ENCODE peak calls at places on chromosomes 7 and 10, in five cellular contexts. V is adrenal gland, A is brain microvascular endothelial cell, C is A549, W is fibroblast of lung. Y is an unnamed sample.

GRCh38 chr7:134030460-134030865 is 96.7 kb upstream of the LRGUK start:
- DNase-seq in A (no peak), W (no peak), C (no peak), V (no peak), Y (no peak)

GRCh38 chr10:80437227-80437626 is 16.9 kb upstream of the TSPAN14 start:
- DNase-seq in C (no peak), A (no peak), W (no peak), V (no peak), Y (no peak)

GRCh38 chr10:5396545-5396944 is 8.1 kb downstream of the TUBAL3 start:
- DNase-seq in C (no peak), V (no peak), W (peak; percentile 55), A (no peak), Y (peak; percentile 46)

GRCh38 chr7:36820527-36821170 is 96.4 kb upstream of the AOAH start:
- DNase-seq in C (no peak), W (peak; percentile 59), A (no peak), V (no peak), Y (no peak)

GRCh38 chr10:18607503-18607902 is 43.9 kb downstream of the NSUN6 start:
- DNase-seq in C (peak; percentile 82), W (peak; percentile 89), V (peak; percentile 76), A (peak; percentile 91), Y (no peak)

GRCh38 chr7:44307905-44308740 is 17.3 kb downstream of the CAMK2B start:
- DNase-seq in A (no peak), W (no peak), V (no peak), C (no peak), Y (no peak)

GRCh38 chr7:158025651-158026600 is 561.7 kb downstream of the PTPRN2 start:
- DNase-seq in A (no peak), C (no peak), W (no peak), V (no peak), Y (no peak)

GRCh38 chr10:48231699-48232315 is 42.7 kb downstream of the FRMPD2 start:
- DNase-seq in A (no peak), C (no peak), V (no peak), W (no peak), Y (no peak)

GRCh38 chr10:127069436-127069835 is 127.0 kb downstream of the INSYN2A start:
- DNase-seq in C (no peak), A (no peak), V (no peak), W (no peak), Y (no peak)

GRCh38 chr10:17989908-17990767 is 38.4 kb downstream of the SLC39A12 start:
- DNase-seq in W (peak; percentile 87), A (peak; percentile 82), V (no peak), C (peak; percentile 37), Y (no peak)

GRCh38 chr7:12327922-12328321 is 75.7 kb downstream of the VWDE start:
- DNase-seq in W (no peak), V (no peak), A (no peak), C (no peak), Y (no peak)

GRCh38 chr7:147432068-147432467 is 1158.5 kb upstream of the C7orf33 start:
- DNase-seq in W (peak; percentile 3), V (no peak), C (no peak), A (peak; percentile 14), Y (no peak)

GRCh38 chr10:132408367-132408781 is 11.4 kb downstream of the PWWP2B start:
- DNase-seq in C (no peak), W (no peak), A (no peak), V (peak; percentile 73), Y (no peak)

GRCh38 chr10:115082521-115082920 is 10.6 kb upstream of the ATRNL1 start:
- DNase-seq in C (no peak), A (peak; percentile 84), V (no peak), W (peak; percentile 61), Y (no peak)

GRCh38 chr10:115084434-115084833 is 8.7 kb upstream of the ATRNL1 start:
- DNase-seq in W (no peak), A (no peak), V (no peak), C (no peak), Y (no peak)
- H3K27ac ChIP-seq in W (no peak overlapping the region), A (no peak overlapping the region), V (no peak overlapping the region), C (no peak overlapping the region), Y (no peak overlapping the region)

DNA sequence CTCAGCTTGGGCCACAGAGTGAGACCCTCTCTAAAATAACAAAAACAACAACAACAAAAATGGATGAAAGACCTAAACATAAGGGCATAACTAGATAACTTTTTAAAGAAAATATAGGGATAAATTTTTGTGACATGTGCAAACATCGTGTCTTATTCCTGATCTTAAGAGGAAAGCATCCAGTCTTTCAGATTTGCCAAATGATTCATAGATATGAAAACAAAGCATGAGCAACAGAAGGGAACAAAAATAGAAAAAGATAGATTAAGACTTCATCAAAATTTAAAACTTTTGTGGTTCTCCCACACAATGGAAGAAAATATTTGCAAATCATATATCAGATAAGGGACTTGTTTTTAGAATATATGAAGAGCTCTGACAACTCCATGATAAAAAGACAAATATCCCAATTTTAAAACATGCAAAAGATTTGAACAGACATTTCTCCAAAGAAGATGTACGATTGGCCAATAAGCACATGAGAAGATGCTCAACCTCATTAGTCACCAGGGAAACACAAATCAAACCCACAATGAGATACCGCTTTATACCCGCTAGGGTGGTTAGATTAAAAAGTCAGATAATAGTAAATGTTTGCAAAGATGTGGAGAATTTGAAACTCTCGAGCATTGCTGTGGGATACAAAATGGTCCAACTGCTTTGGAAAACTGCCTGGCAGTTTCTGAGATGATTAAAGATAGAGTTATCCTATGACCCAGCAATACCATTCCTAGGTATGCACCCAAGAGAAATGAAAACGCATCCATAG is 20.3 kb downstream of the PPIF start:
- DNase-seq in V (no peak), W (peak; percentile 85), C (no peak), A (peak; percentile 81), Y (no peak)
- TF ChIP-seq CTCF in V (no peak), W (no peak), C (no peak), A (no peak), Y (no peak)

DNA sequence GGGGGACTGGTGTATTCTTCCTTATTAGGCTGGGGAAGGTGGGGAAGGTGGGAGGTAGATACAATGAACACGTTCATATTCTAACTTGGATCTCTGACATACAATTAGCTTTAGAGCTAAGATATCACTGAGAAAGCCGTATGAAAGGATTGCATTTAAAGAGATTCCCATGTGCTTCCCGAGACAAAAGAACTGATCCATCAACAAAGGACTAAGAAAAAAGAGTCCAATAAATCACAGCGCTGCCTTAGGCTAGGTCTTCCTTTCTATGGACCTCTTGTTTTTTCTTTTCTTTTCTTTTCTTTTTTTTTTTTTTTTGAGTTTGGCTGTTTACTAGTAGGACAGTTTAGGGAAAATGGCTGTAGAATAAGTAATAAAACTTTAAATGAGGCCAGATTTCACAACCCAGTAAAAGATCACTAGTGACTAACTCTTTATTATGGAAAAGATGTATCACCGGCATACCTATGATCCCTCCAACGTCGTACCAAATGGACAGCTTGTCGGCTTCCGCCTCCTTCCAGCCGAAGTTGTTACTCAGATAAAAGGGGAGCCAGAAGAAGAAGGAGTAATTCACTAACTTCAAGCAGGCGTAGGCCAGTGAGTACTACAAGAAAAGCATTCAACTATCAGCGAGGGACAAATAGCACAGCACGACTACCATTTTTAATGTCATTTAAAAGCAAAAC is 50.0 kb downstream of the SLC37A3 start:
- DNase-seq in A (no peak), C (no peak), V (no peak), W (peak; percentile 86), Y (no peak)
- H3K4me3 ChIP-seq in A (no peak overlapping the region), C (no peak overlapping the region), V (no peak overlapping the region), W (no peak overlapping the region), Y (peak overlapping the region; percentile 25)

DNA sequence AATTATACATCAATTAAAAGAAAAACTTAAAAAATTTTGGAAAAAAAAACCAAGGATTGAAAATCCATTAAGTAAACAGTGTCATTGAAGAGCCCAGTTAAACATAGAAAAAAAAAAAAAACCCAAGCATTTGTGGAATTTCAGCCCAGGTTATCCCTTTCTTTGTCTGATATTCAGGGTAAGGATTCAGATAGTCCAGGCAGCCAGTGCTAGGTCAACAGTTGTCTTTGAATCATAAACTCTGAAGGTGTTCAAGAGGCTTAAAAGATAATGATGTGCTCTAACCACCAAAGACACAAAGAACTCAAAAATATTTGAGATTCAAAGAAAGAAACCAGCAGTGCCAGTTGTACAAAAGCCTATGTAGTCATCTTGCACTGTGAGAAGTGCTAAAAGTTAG is 270.3 kb upstream of the DKK1 start:
- DNase-seq in V (no peak), W (no peak), C (no peak), A (no peak), Y (no peak)
- H3K27ac ChIP-seq in V (no peak overlapping the region), W (no peak overlapping the region), C (no peak overlapping the region), A (no peak overlapping the region), Y (no peak overlapping the region)

GRCh38 chr7:11294965-11295364 is 321.3 kb downstream of the PHF14 start:
- DNase-seq in A (no peak), W (no peak), V (no peak), C (no peak), Y (no peak)

GRCh38 chr7:11300231-11300630 is 326.6 kb downstream of the PHF14 start:
- DNase-seq in V (no peak), W (no peak), C (no peak), A (no peak), Y (no peak)

GRCh38 chr7:11297764-11298163 is 324.1 kb downstream of the PHF14 start:
- DNase-seq in A (no peak), W (peak; percentile 30), V (no peak), C (no peak), Y (no peak)

GRCh38 chr7:11297226-11297625 is 323.6 kb downstream of the PHF14 start:
- DNase-seq in A (no peak), C (no peak), V (no peak), W (no peak), Y (no peak)

DNA sequence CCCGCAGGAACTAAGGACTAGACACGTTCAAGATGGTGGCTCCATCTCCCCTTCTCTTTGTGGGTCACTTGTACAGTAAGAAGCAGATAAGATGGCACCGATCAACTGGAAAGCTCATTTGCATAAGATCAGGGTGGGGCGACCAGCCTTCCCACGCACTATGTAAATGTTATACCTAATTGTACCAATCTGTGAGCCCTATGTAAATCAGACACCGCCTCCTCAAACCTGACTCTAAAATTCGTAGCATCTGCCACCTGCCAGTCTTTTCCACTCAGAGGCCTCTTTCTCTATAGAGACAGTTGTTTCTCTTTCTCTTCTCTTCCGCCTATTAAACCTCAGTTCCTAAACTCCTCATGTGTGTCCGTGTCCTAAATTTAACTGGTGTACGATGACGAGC is 324.5 kb downstream of the PHF14 start:
- DNase-seq in A (no peak), V (no peak), W (no peak), C (no peak), Y (no peak)
- TF ChIP-seq CTCF in A (no peak), V (no peak), W (no peak), C (no peak), Y (no peak)

GRCh38 chr7:150716368-150716767 is at the start of gene GIMAP1:
- DNase-seq in V (no peak), A (no peak), W (no peak), C (no peak), Y (no peak)
- H3K4me3 ChIP-seq in V (no peak within 1 kb of the TSS), A (no peak within 1 kb of the TSS), W (no peak within 1 kb of the TSS), C (no peak within 1 kb of the TSS), Y (peak within 1 kb of the TSS; percentile 37)

GRCh38 chr7:50353201-50353600 is 48.7 kb downstream of the IKZF1 start:
- DNase-seq in C (no peak), W (no peak), A (no peak), V (no peak), Y (no peak)
- H3K27ac ChIP-seq in C (no peak overlapping the region), W (no peak overlapping the region), A (no peak overlapping the region), V (no peak overlapping the region), Y (no peak overlapping the region)

GRCh38 chr10:35379226-35380137 is 43.2 kb downstream of the CCNY start:
- DNase-seq in W (peak; percentile 73), A (peak; percentile 90), C (no peak), V (peak; percentile 42), Y (no peak)
- TF ChIP-seq CTCF in W (no peak), A (peak; percentile 10), C (no peak), V (no peak), Y (peak; percentile 31)

GRCh38 chr10:112957589-112958202 is 7.6 kb downstream of the TCF7L2 start:
- DNase-seq in C (no peak), W (peak; percentile 56), V (no peak), A (no peak), Y (no peak)
- H3K4me3 ChIP-seq in C (peak overlapping the region; percentile 84), W (no peak overlapping the region), V (no peak overlapping the region), A (no peak overlapping the region), Y (no peak overlapping the region)

Y was measured in dorsolateral prefrontal cortex.